ENCODE peak calls at places on chromosomes 6 and 20, in four cellular contexts. One of them, this sample, is unnamed.

GRCh38 chr6:156842598-156843250 is 65.5 kb downstream of the ARID1B start:
- DNase-seq in GM12878: no peak
- DNase-seq in K562: no peak
- DNase-seq in HepG2: no peak
- DNase-seq in this sample: no peak

GRCh38 chr20:44615169-44615791 is 32.9 kb downstream of the PKIG start:
- DNase-seq in GM12878: no peak
- DNase-seq in K562: no peak
- DNase-seq in HepG2: no peak
- DNase-seq in this sample: no peak

GRCh38 chr6:139525415-139525814 is 151.0 kb upstream of the CITED2 start:
- DNase-seq in GM12878: no peak
- DNase-seq in K562: no peak
- DNase-seq in HepG2: no peak
- DNase-seq in this sample: no peak

GRCh38 chr6:35052694-35053565 is 88.2 kb downstream of the TCP11 start:
- DNase-seq in GM12878: no peak
- DNase-seq in K562: no peak
- DNase-seq in HepG2: no peak
- DNase-seq in this sample: no peak

GRCh38 chr6:157983439-157984119 is 1.9 kb downstream of the SYNJ2 start:
- DNase-seq in GM12878: no peak
- DNase-seq in K562: no peak
- DNase-seq in HepG2: no peak
- DNase-seq in this sample: no peak

GRCh38 chr20:63060057-63060991 is 53.6 kb upstream of the BHLHE23 start:
- DNase-seq in GM12878: no peak
- DNase-seq in K562: no peak
- DNase-seq in HepG2: no peak
- DNase-seq in this sample: no peak

GRCh38 chr6:19866900-19867627 is 29.9 kb downstream of the ID4 start:
- DNase-seq in GM12878: no peak
- DNase-seq in K562: no peak
- DNase-seq in HepG2: peak
- DNase-seq in this sample: peak

GRCh38 chr6:90701146-90701781 is 114.4 kb upstream of the MAP3K7 start:
- DNase-seq in GM12878: no peak
- DNase-seq in K562: peak
- DNase-seq in HepG2: no peak
- DNase-seq in this sample: no peak

GRCh38 chr6:137728386-137729349 is 138.4 kb upstream of the TNFAIP3 start:
- DNase-seq in GM12878: no peak
- DNase-seq in K562: no peak
- DNase-seq in HepG2: peak
- DNase-seq in this sample: no peak

GRCh38 chr6:111602481-111603404 is 2.9 kb downstream of the TRAF3IP2 start:
- DNase-seq in GM12878: no peak
- DNase-seq in K562: no peak
- DNase-seq in HepG2: no peak
- DNase-seq in this sample: no peak

GRCh38 chr6:131807644-131808459 is at the start of gene ENPP1:
- DNase-seq in GM12878: no peak
- DNase-seq in K562: peak
- DNase-seq in HepG2: peak
- DNase-seq in this sample: peak

GRCh38 chr6:89582669-89583325 is 55.8 kb downstream of the LYRM2 start:
- DNase-seq in GM12878: no peak
- DNase-seq in K562: no peak
- DNase-seq in HepG2: no peak
- DNase-seq in this sample: no peak

GRCh38 chr20:34954905-34955231 is 738 bp downstream of the GSS start:
- DNase-seq in GM12878: no peak
- DNase-seq in K562: peak
- DNase-seq in HepG2: peak
- DNase-seq in this sample: peak

GRCh38 chr6:53199156-53199555 is 50.5 kb upstream of the GCM1 start:
- DNase-seq in GM12878: peak
- DNase-seq in K562: no peak
- DNase-seq in HepG2: no peak
- DNase-seq in this sample: no peak

GRCh38 chr6:117531758-117532276 is 49.3 kb downstream of the DCBLD1 start:
- DNase-seq in GM12878: no peak
- DNase-seq in K562: no peak
- DNase-seq in HepG2: no peak
- DNase-seq in this sample: no peak

GRCh38 chr6:13787146-13787545 is 27.2 kb downstream of the MCUR1 start:
- DNase-seq in GM12878: no peak
- DNase-seq in K562: no peak
- DNase-seq in HepG2: no peak
- DNase-seq in this sample: no peak

GRCh38 chr6:128242765-128243403 is 277.5 kb downstream of the PTPRK start:
- DNase-seq in GM12878: no peak
- DNase-seq in K562: no peak
- DNase-seq in HepG2: peak
- DNase-seq in this sample: no peak

GRCh38 chr6:50124572-50124971 is 74.8 kb upstream of the DEFB112 start:
- DNase-seq in GM12878: no peak
- DNase-seq in K562: no peak
- DNase-seq in HepG2: no peak
- DNase-seq in this sample: no peak

GRCh38 chr6:167092672-167093339 is 30.1 kb upstream of the CCR6 start:
- DNase-seq in GM12878: no peak
- DNase-seq in K562: no peak
- DNase-seq in HepG2: no peak
- DNase-seq in this sample: no peak

GRCh38 chr6:138722425-138723371 is 50.9 kb upstream of the CCDC28A start:
- DNase-seq in GM12878: no peak
- DNase-seq in K562: no peak
- DNase-seq in HepG2: peak
- DNase-seq in this sample: peak

GRCh38 chr6:56758553-56758952 is 115.9 kb upstream of the DST start:
- DNase-seq in GM12878: no peak
- DNase-seq in K562: no peak
- DNase-seq in HepG2: no peak
- DNase-seq in this sample: no peak

GRCh38 chr20:46021361-46022359 is 7.4 kb upstream of the SLC12A5 start:
- DNase-seq in GM12878: no peak
- DNase-seq in K562: peak
- DNase-seq in HepG2: peak
- DNase-seq in this sample: no peak

GRCh38 chr6:44100088-44100550 is 27.1 kb downstream of the MRPL14 start:
- DNase-seq in GM12878: no peak
- DNase-seq in K562: peak
- DNase-seq in HepG2: peak
- DNase-seq in this sample: no peak

GRCh38 chr6:138115877-138116660 is 8.8 kb upstream of the PERP start:
- DNase-seq in GM12878: peak
- DNase-seq in K562: peak
- DNase-seq in HepG2: peak
- DNase-seq in this sample: peak

GRCh38 chr6:163001341-163001740 is 273.6 kb downstream of the PACRG start:
- DNase-seq in GM12878: peak
- DNase-seq in K562: no peak
- DNase-seq in HepG2: no peak
- DNase-seq in this sample: no peak

GRCh38 chr6:75402296-75402695 is 91.3 kb downstream of the FILIP1 start:
- DNase-seq in GM12878: no peak
- DNase-seq in K562: no peak
- DNase-seq in HepG2: no peak
- DNase-seq in this sample: peak

DNA sequence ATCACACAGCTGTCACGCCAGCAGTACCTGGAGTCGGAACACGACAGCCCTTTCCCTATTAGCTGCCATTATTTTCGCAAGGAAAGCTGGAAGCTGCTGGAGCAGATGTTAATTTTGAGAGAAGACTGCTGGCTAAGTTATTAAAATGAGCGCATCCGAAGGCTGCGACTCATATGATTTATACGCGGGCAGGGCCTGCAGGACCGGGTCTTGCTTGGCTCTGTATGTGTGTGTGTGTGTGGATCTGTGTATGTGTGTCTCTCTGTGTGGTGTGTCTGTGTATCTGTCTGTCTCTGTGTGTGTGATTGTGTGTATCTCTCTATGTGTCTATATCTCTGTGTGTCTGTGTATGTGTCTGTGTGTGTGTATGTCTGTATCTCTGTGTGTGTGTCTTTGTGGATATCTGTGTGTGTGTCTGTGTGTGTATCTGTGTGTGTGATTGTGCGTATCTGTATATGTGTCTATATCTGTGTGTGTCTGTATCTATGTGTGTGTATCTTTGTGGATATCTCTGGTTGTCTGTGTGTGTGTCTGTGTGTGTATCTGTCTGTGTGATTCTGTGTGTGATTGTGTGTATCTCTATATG is 191.6 kb downstream of the CDH4 start:
- DNase-seq in GM12878: no peak
- DNase-seq in K562: no peak
- DNase-seq in HepG2: no peak
- DNase-seq in this sample: no peak
- TF ChIP-seq REST in GM12878: no peak
- TF ChIP-seq REST in K562: no peak
- TF ChIP-seq REST in HepG2: no peak
- TF ChIP-seq REST in this sample: no peak

DNA sequence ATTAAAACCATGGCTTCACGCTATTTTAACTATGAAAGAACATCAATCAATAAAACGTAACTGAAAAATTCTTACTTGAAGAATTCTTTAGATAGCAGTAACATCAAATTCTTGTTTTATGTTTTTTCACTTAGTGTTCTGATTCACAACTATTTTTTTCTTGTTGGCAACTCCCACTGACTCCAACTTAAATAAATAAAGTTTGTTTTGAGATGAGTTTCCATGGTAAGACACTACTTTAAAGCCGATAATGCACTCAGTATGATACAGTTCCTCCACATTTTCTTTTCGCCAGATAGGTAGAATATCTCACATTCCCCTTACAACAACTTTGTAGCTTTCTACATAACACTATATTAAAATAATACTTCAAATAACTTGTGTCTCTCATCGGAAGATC is 33.2 kb upstream of the CNKSR3 start:
- DNase-seq in GM12878: no peak
- DNase-seq in K562: no peak
- DNase-seq in HepG2: no peak
- DNase-seq in this sample: no peak
- TF ChIP-seq ZNF274 in GM12878: no peak
- TF ChIP-seq ZNF274 in K562: no peak
- TF ChIP-seq ZNF274 in HepG2: no peak
- TF ChIP-seq ZNF274 in this sample: no peak

GRCh38 chr20:47319517-47320252 is 36.8 kb downstream of the ZMYND8 start:
- DNase-seq in GM12878: no peak
- DNase-seq in K562: no peak
- DNase-seq in HepG2: no peak
- DNase-seq in this sample: peak
- TF ChIP-seq REST in GM12878: no peak
- TF ChIP-seq REST in K562: no peak
- TF ChIP-seq REST in HepG2: no peak
- TF ChIP-seq REST in this sample: no peak

GRCh38 chr6:79115557-79115956 is 37.5 kb upstream of the PHIP start:
- DNase-seq in GM12878: no peak
- DNase-seq in K562: no peak
- DNase-seq in HepG2: no peak
- DNase-seq in this sample: no peak
- TF ChIP-seq ZNF274 in GM12878: no peak
- TF ChIP-seq ZNF274 in K562: no peak
- TF ChIP-seq ZNF274 in HepG2: no peak
- TF ChIP-seq ZNF274 in this sample: no peak

GRCh38 chr20:25697132-25697446 is 436 bp upstream of the ZNF337 start:
- DNase-seq in GM12878: no peak
- DNase-seq in K562: no peak
- DNase-seq in HepG2: no peak
- DNase-seq in this sample: no peak

GRCh38 chr20:25695532-25696383 is 895 bp downstream of the ZNF337 start:
- DNase-seq in GM12878: no peak
- DNase-seq in K562: no peak
- DNase-seq in HepG2: no peak
- DNase-seq in this sample: no peak

GRCh38 chr20:25692499-25692898 is 4.2 kb downstream of the ZNF337 start:
- DNase-seq in GM12878: no peak
- DNase-seq in K562: no peak
- DNase-seq in HepG2: no peak
- DNase-seq in this sample: no peak

GRCh38 chr20:25699914-25700313 is 3.3 kb upstream of the ZNF337 start:
- DNase-seq in GM12878: no peak
- DNase-seq in K562: no peak
- DNase-seq in HepG2: no peak
- DNase-seq in this sample: no peak

GRCh38 chr20:25696384-25697131 is at the start of gene ZNF337:
- DNase-seq in GM12878: peak
- DNase-seq in K562: peak
- DNase-seq in HepG2: peak
- DNase-seq in this sample: peak
- TF ChIP-seq REST in GM12878: no peak
- TF ChIP-seq REST in K562: no peak
- TF ChIP-seq REST in HepG2: peak
- TF ChIP-seq REST in this sample: no peak

GRCh38 chr20:58818585-58819285 is 32.0 kb downstream of the GNAS-AS1 start:
- DNase-seq in GM12878: peak
- DNase-seq in K562: no peak
- DNase-seq in HepG2: no peak
- DNase-seq in this sample: no peak
- TF ChIP-seq ZNF274 in GM12878: no peak
- TF ChIP-seq ZNF274 in K562: no peak
- TF ChIP-seq ZNF274 in HepG2: no peak
- TF ChIP-seq ZNF274 in this sample: no peak

GRCh38 chr6:109382576-109383437 is 540 bp upstream of the CD164 start:
- DNase-seq in GM12878: peak
- DNase-seq in K562: peak
- DNase-seq in HepG2: peak
- DNase-seq in this sample: peak
- TF ChIP-seq REST in GM12878: no peak
- TF ChIP-seq REST in K562: no peak
- TF ChIP-seq REST in HepG2: peak
- TF ChIP-seq REST in this sample: no peak

GRCh38 chr6:3946779-3947178 is 97.6 kb downstream of the FAM50B start:
- DNase-seq in GM12878: no peak
- DNase-seq in K562: peak
- DNase-seq in HepG2: no peak
- DNase-seq in this sample: no peak

GRCh38 chr6:3949531-3949930 is 100.4 kb downstream of the FAM50B start:
- DNase-seq in GM12878: no peak
- DNase-seq in K562: no peak
- DNase-seq in HepG2: no peak
- DNase-seq in this sample: no peak
- TF ChIP-seq ZNF274 in GM12878: no peak
- TF ChIP-seq ZNF274 in K562: no peak
- TF ChIP-seq ZNF274 in HepG2: no peak
- TF ChIP-seq ZNF274 in this sample: no peak

This sample was measured in HCT116.